ENCODE peak calls at places on chromosome 2, in six cellular contexts. One of them, this sample, is unnamed.

GRCh38 chr2:160666677-160667061 is 173.1 kb upstream of the RBMS1 start:
- DNase-seq in activated naive CD8-positive, alpha-beta T cell treated with anti-CD3 and anti-CD28 coated beads, Interleukin-2, amount 50 U/mL, for 24 hours: no peak
- DNase-seq in T1000: no peak
- DNase-seq in activated CD4-positive, alpha-beta T cell treated with anti-CD3 and anti-CD28 coated beads for 48 hours: no peak
- DNase-seq in ELR: no peak
- DNase-seq in neuronal stem cell: no peak
- DNase-seq in this sample: no peak

GRCh38 chr2:3334392-3334791 is 43.2 kb downstream of the EIPR1 start:
- DNase-seq in activated naive CD8-positive, alpha-beta T cell treated with anti-CD3 and anti-CD28 coated beads, Interleukin-2, amount 50 U/mL, for 24 hours: no peak
- DNase-seq in activated CD4-positive, alpha-beta T cell treated with anti-CD3 and anti-CD28 coated beads for 48 hours: no peak
- DNase-seq in T1000: no peak
- DNase-seq in neuronal stem cell: no peak
- DNase-seq in ELR: no peak
- DNase-seq in this sample: no peak

GRCh38 chr2:33011941-33012340 is 65.2 kb downstream of the LTBP1 start:
- DNase-seq in activated CD4-positive, alpha-beta T cell treated with anti-CD3 and anti-CD28 coated beads for 48 hours: no peak
- DNase-seq in neuronal stem cell: no peak
- DNase-seq in activated naive CD8-positive, alpha-beta T cell treated with anti-CD3 and anti-CD28 coated beads, Interleukin-2, amount 50 U/mL, for 24 hours: no peak
- DNase-seq in T1000: peak
- DNase-seq in ELR: peak
- DNase-seq in this sample: no peak

GRCh38 chr2:20378891-20379519 is 28.4 kb upstream of the PUM2 start:
- DNase-seq in neuronal stem cell: peak
- DNase-seq in T1000: peak
- DNase-seq in activated CD4-positive, alpha-beta T cell treated with anti-CD3 and anti-CD28 coated beads for 48 hours: no peak
- DNase-seq in activated naive CD8-positive, alpha-beta T cell treated with anti-CD3 and anti-CD28 coated beads, Interleukin-2, amount 50 U/mL, for 24 hours: no peak
- DNase-seq in ELR: peak
- DNase-seq in this sample: no peak

GRCh38 chr2:216370961-216371633 is 1.2 kb downstream of the MARCHF4 start:
- DNase-seq in neuronal stem cell: no peak
- DNase-seq in ELR: peak
- DNase-seq in activated naive CD8-positive, alpha-beta T cell treated with anti-CD3 and anti-CD28 coated beads, Interleukin-2, amount 50 U/mL, for 24 hours: no peak
- DNase-seq in activated CD4-positive, alpha-beta T cell treated with anti-CD3 and anti-CD28 coated beads for 48 hours: no peak
- DNase-seq in T1000: no peak
- DNase-seq in this sample: no peak

GRCh38 chr2:64036343-64036742 is 17.1 kb upstream of the VPS54 start:
- DNase-seq in ELR: peak
- DNase-seq in activated naive CD8-positive, alpha-beta T cell treated with anti-CD3 and anti-CD28 coated beads, Interleukin-2, amount 50 U/mL, for 24 hours: no peak
- DNase-seq in T1000: no peak
- DNase-seq in neuronal stem cell: no peak
- DNase-seq in activated CD4-positive, alpha-beta T cell treated with anti-CD3 and anti-CD28 coated beads for 48 hours: no peak
- DNase-seq in this sample: no peak

GRCh38 chr2:159875083-159875482 is 77.1 kb upstream of the CD302 start:
- DNase-seq in activated naive CD8-positive, alpha-beta T cell treated with anti-CD3 and anti-CD28 coated beads, Interleukin-2, amount 50 U/mL, for 24 hours: no peak
- DNase-seq in ELR: no peak
- DNase-seq in neuronal stem cell: no peak
- DNase-seq in activated CD4-positive, alpha-beta T cell treated with anti-CD3 and anti-CD28 coated beads for 48 hours: no peak
- DNase-seq in T1000: no peak
- DNase-seq in this sample: no peak

GRCh38 chr2:3079959-3080948 is 297.4 kb downstream of the EIPR1 start:
- DNase-seq in activated CD4-positive, alpha-beta T cell treated with anti-CD3 and anti-CD28 coated beads for 48 hours: no peak
- DNase-seq in neuronal stem cell: no peak
- DNase-seq in T1000: no peak
- DNase-seq in activated naive CD8-positive, alpha-beta T cell treated with anti-CD3 and anti-CD28 coated beads, Interleukin-2, amount 50 U/mL, for 24 hours: no peak
- DNase-seq in ELR: no peak
- DNase-seq in this sample: no peak

GRCh38 chr2:54518430-54518829 is 62.3 kb downstream of the SPTBN1 start:
- DNase-seq in activated CD4-positive, alpha-beta T cell treated with anti-CD3 and anti-CD28 coated beads for 48 hours: no peak
- DNase-seq in activated naive CD8-positive, alpha-beta T cell treated with anti-CD3 and anti-CD28 coated beads, Interleukin-2, amount 50 U/mL, for 24 hours: no peak
- DNase-seq in T1000: no peak
- DNase-seq in ELR: no peak
- DNase-seq in neuronal stem cell: no peak
- DNase-seq in this sample: no peak

GRCh38 chr2:85428343-85428881 is 9.9 kb downstream of the SH2D6 start:
- DNase-seq in activated naive CD8-positive, alpha-beta T cell treated with anti-CD3 and anti-CD28 coated beads, Interleukin-2, amount 50 U/mL, for 24 hours: no peak
- DNase-seq in T1000: no peak
- DNase-seq in activated CD4-positive, alpha-beta T cell treated with anti-CD3 and anti-CD28 coated beads for 48 hours: no peak
- DNase-seq in neuronal stem cell: no peak
- DNase-seq in ELR: no peak
- DNase-seq in this sample: no peak

GRCh38 chr2:189581354-189582139 is 961 bp upstream of the SLC40A1 start:
- DNase-seq in neuronal stem cell: peak
- DNase-seq in activated CD4-positive, alpha-beta T cell treated with anti-CD3 and anti-CD28 coated beads for 48 hours: peak
- DNase-seq in T1000: no peak
- DNase-seq in ELR: peak
- DNase-seq in activated naive CD8-positive, alpha-beta T cell treated with anti-CD3 and anti-CD28 coated beads, Interleukin-2, amount 50 U/mL, for 24 hours: peak
- DNase-seq in this sample: no peak

GRCh38 chr2:200023570-200023969 is 68.2 kb downstream of the MAIP1 start:
- DNase-seq in ELR: no peak
- DNase-seq in neuronal stem cell: no peak
- DNase-seq in T1000: no peak
- DNase-seq in activated CD4-positive, alpha-beta T cell treated with anti-CD3 and anti-CD28 coated beads for 48 hours: no peak
- DNase-seq in activated naive CD8-positive, alpha-beta T cell treated with anti-CD3 and anti-CD28 coated beads, Interleukin-2, amount 50 U/mL, for 24 hours: no peak
- DNase-seq in this sample: no peak

GRCh38 chr2:205540066-205540465 is 142.2 kb upstream of the NRP2 start:
- DNase-seq in ELR: no peak
- DNase-seq in activated CD4-positive, alpha-beta T cell treated with anti-CD3 and anti-CD28 coated beads for 48 hours: no peak
- DNase-seq in T1000: no peak
- DNase-seq in activated naive CD8-positive, alpha-beta T cell treated with anti-CD3 and anti-CD28 coated beads, Interleukin-2, amount 50 U/mL, for 24 hours: no peak
- DNase-seq in neuronal stem cell: no peak
- DNase-seq in this sample: no peak

GRCh38 chr2:208984376-208985100 is 439.3 kb upstream of the MAP2 start:
- DNase-seq in neuronal stem cell: no peak
- DNase-seq in activated CD4-positive, alpha-beta T cell treated with anti-CD3 and anti-CD28 coated beads for 48 hours: no peak
- DNase-seq in ELR: no peak
- DNase-seq in activated naive CD8-positive, alpha-beta T cell treated with anti-CD3 and anti-CD28 coated beads, Interleukin-2, amount 50 U/mL, for 24 hours: no peak
- DNase-seq in T1000: no peak
- DNase-seq in this sample: no peak